ENCODE peak calls at places on chromosome 1, in five cellular contexts. O is right lobe of liver; H is ureter; S is activated naive CD4-positive, alpha-beta T cell treated with anti-CD3 and anti-CD28 coated beads, Interleukin-2, amount 50 U/mL, for 72 hours; L is endothelial cell. Q is an unnamed sample.

GRCh38 chr1:212288614-212289013 is 3.4 kb downstream of the PPP2R5A start:
- DNase-seq in L (no peak), O (no peak), S (no peak), H (no peak), Q (no peak)

GRCh38 chr1:80075351-80075750 is 1068.8 kb upstream of the ADGRL4 start:
- DNase-seq in L (no peak), H (no peak), S (no peak), O (no peak), Q (no peak)

GRCh38 chr1:59272507-59272906 is 24.4 kb upstream of the FGGY start:
- DNase-seq in O (no peak), S (no peak), L (no peak), H (no peak), Q (no peak)

GRCh38 chr1:228037401-228038386 is 30.9 kb downstream of the WNT3A start:
- DNase-seq in S (peak; percentile 47), O (no peak), L (peak; percentile 34), H (peak; percentile 42), Q (no peak)

GRCh38 chr1:211724711-211725196 is 49.3 kb upstream of the NEK2 start:
- DNase-seq in O (no peak), L (no peak), H (peak; percentile 19), S (no peak), Q (no peak)

GRCh38 chr1:206909167-206909882 is 12.1 kb downstream of the IL24 start:
- DNase-seq in L (peak; percentile 57), H (peak; percentile 89), O (peak; percentile 65), S (peak; percentile 47), Q (peak; percentile 86)

GRCh38 chr1:46673749-46674182 is 2.1 kb downstream of the TEX38 start:
- DNase-seq in S (no peak), H (no peak), L (no peak), O (no peak), Q (no peak)

GRCh38 chr1:211548321-211549091 is 30.5 kb downstream of the SLC30A1 start:
- DNase-seq in O (no peak), L (no peak), H (no peak), S (peak; percentile 16), Q (no peak)

GRCh38 chr1:101290119-101290921 is 53.5 kb downstream of the S1PR1 start:
- DNase-seq in S (no peak), H (no peak), O (no peak), L (no peak), Q (no peak)

GRCh38 chr1:115164940-115165718 is 75.8 kb upstream of the TSPAN2 start:
- DNase-seq in O (no peak), H (no peak), S (no peak), L (no peak), Q (no peak)

GRCh38 chr1:161198877-161199431 is at the start of gene ADAMTS4:
- DNase-seq in L (no peak), S (no peak), O (no peak), H (peak; percentile 77), Q (no peak)

GRCh38 chr1:37474051-37474696 is at the start of gene ZC3H12A:
- DNase-seq in L (peak; percentile 80), H (peak; percentile 93), S (peak; percentile 98), O (peak; percentile 96), Q (peak; percentile 88)

GRCh38 chr1:116498789-116499628 is 71.8 kb downstream of the CD58 start:
- DNase-seq in S (peak; percentile 53), O (no peak), H (peak; percentile 66), L (peak; percentile 79), Q (no peak)

GRCh38 chr1:173118404-173118803 is 67.7 kb upstream of the TNFSF18 start:
- DNase-seq in S (no peak), O (no peak), L (no peak), H (no peak), Q (no peak)

GRCh38 chr1:186374313-186375151 is 521 bp downstream of the TPR start:
- DNase-seq in H (peak; percentile 48), O (no peak), S (peak; percentile 21), L (peak; percentile 5), Q (no peak)

GRCh38 chr1:216758182-216758581 is 35.0 kb upstream of the ESRRG start:
- DNase-seq in H (no peak), O (no peak), S (no peak), L (no peak), Q (no peak)

GRCh38 chr1:235702412-235702811 is 52.8 kb upstream of the GNG4 start:
- DNase-seq in S (no peak), L (no peak), H (no peak), O (no peak), Q (no peak)

GRCh38 chr1:61524206-61524605 is 200.7 kb downstream of the TM2D1 start:
- DNase-seq in H (no peak), L (no peak), S (no peak), O (no peak), Q (no peak)

GRCh38 chr1:199149591-199149990 is 510.8 kb downstream of the PTPRC start:
- DNase-seq in S (no peak), H (no peak), O (no peak), L (no peak), Q (no peak)

GRCh38 chr1:35564884-35565741 is 7.5 kb downstream of the NCDN start:
- DNase-seq in L (no peak), O (no peak), S (no peak), H (no peak), Q (no peak)

GRCh38 chr1:225979421-225979820 is 19.7 kb downstream of the SDE2 start:
- DNase-seq in L (no peak), S (no peak), H (no peak), O (no peak), Q (no peak)

GRCh38 chr1:201914456-201915235 is 25.9 kb downstream of the SHISA4 start:
- DNase-seq in O (no peak), H (no peak), L (no peak), S (no peak), Q (no peak)

GRCh38 chr1:177122869-177123268 is 41.6 kb downstream of the ASTN1 start:
- DNase-seq in L (no peak), O (no peak), S (no peak), H (no peak), Q (no peak)

GRCh38 chr1:50977575-50978143 is 7.6 kb downstream of the CDKN2C start:
- DNase-seq in O (peak; percentile 83), S (peak; percentile 10), H (peak; percentile 61), L (peak; percentile 38), Q (no peak)

GRCh38 chr1:77412069-77412793 is 130.4 kb downstream of the AK5 start:
- DNase-seq in H (no peak), L (no peak), S (no peak), O (no peak), Q (no peak)

GRCh38 chr1:17192394-17193221 is 12.3 kb upstream of the PADI1 start:
- DNase-seq in O (no peak), H (peak; percentile 56), L (no peak), S (no peak), Q (no peak)

GRCh38 chr1:223102797-223103533 is 40.1 kb downstream of the TLR5 start:
- DNase-seq in H (no peak), O (no peak), S (no peak), L (peak; percentile 45), Q (no peak)

GRCh38 chr1:30777060-30777905 is 19.7 kb upstream of the LAPTM5 start:
- DNase-seq in L (no peak), S (no peak), O (peak; percentile 28), H (no peak), Q (no peak)

GRCh38 chr1:91844862-91845528 is 41.0 kb downstream of the TGFBR3 start:
- DNase-seq in H (peak; percentile 66), O (no peak), L (no peak), S (no peak), Q (peak; percentile 68)

GRCh38 chr1:116769561-116769977 is 15.3 kb downstream of the CD2 start:
- DNase-seq in O (no peak), L (no peak), H (no peak), S (peak; percentile 65), Q (no peak)

GRCh38 chr1:154743536-154744036 is 126.5 kb downstream of the KCNN3 start:
- DNase-seq in S (no peak), O (no peak), H (no peak), L (no peak), Q (no peak)

GRCh38 chr1:51236548-51237312 is 657 bp downstream of the RNF11 start:
- DNase-seq in H (peak; percentile 50), L (peak; percentile 38), O (peak; percentile 72), S (peak; percentile 50), Q (peak; percentile 67)

GRCh38 chr1:26784023-26784871 is 3.5 kb upstream of the PIGV start:
- DNase-seq in L (no peak), O (peak; percentile 84), S (no peak), H (peak; percentile 81), Q (no peak)

GRCh38 chr1:47230692-47231313 is 1.2 kb downstream of the TAL1 start:
- DNase-seq in H (no peak), L (no peak), O (no peak), S (no peak), Q (no peak)

GRCh38 chr1:211327341-211327921 is 798 bp downstream of the TRAF5 start:
- DNase-seq in O (no peak), L (no peak), S (peak; percentile 41), H (no peak), Q (no peak)

GRCh38 chr1:111737216-111738132 is 1.7 kb downstream of the INKA2 start:
- DNase-seq in L (no peak), S (no peak), H (no peak), O (no peak), Q (no peak)

GRCh38 chr1:38990746-38991637 is at the start of gene AKIRIN1:
- DNase-seq in L (peak; percentile 100), S (peak; percentile 99), H (peak; percentile 99), O (peak; percentile 99), Q (peak; percentile 95)

GRCh38 chr1:38746966-38747600 is 112.5 kb downstream of the RRAGC start:
- DNase-seq in L (no peak), O (no peak), S (no peak), H (no peak), Q (no peak)

Q was measured in RWPE2.